ENCODE peak calls at places on chromosomes 11 and 22, in eight cellular contexts. P, O, M, D, C, E, N and V are unnamed samples.

GRCh38 chr11:79227732-79228416 is 213.0 kb downstream of the TENM4 start:
- DNase-seq in P (no peak), O (no peak), M (no peak), D (no peak), C (no peak), E (no peak), N (no peak), V (no peak)

GRCh38 chr11:81422402-81422801 is 1311.3 kb downstream of the FAM181B start:
- DNase-seq in P (no peak), O (no peak), M (no peak), D (no peak), C (no peak), E (no peak), N (no peak), V (no peak)

GRCh38 chr11:121446752-121447156 is 5.4 kb upstream of the SORL1 start:
- DNase-seq in P (no peak), O (no peak), M (no peak), D (no peak), C (peak; percentile 33), E (peak; percentile 6), N (peak; percentile 24), V (no peak)

GRCh38 chr11:45225961-45226871 is 59.9 kb downstream of the SYT13 start:
- DNase-seq in P (no peak), O (no peak), M (no peak), D (no peak), C (no peak), E (no peak), N (no peak), V (no peak)

GRCh38 chr11:134536219-134536618 is 124.2 kb upstream of the B3GAT1 start:
- DNase-seq in P (no peak), O (no peak), M (no peak), D (no peak), C (no peak), E (no peak), N (no peak), V (no peak)

GRCh38 chr11:94751806-94752205 is 16.4 kb upstream of the AMOTL1 start:
- DNase-seq in P (no peak), O (no peak), M (no peak), D (no peak), C (no peak), E (peak; percentile 74), N (no peak), V (no peak)

GRCh38 chr11:74543991-74544390 is 48.4 kb upstream of the POLD3 start:
- DNase-seq in P (no peak), O (no peak), M (no peak), D (no peak), C (no peak), E (no peak), N (no peak), V (peak; percentile 37)

GRCh38 chr11:1306186-1307162 is 3.0 kb downstream of the TOLLIP start:
- DNase-seq in P (no peak), O (no peak), M (no peak), D (no peak), C (no peak), E (no peak), N (no peak), V (peak; percentile 1)

GRCh38 chr22:25692392-25692791 is 49.6 kb upstream of the MYO18B start:
- DNase-seq in P (no peak), O (no peak), M (no peak), D (no peak), C (no peak), E (no peak), N (no peak), V (no peak)

GRCh38 chr22:41021655-41022454 is 70.5 kb upstream of the EP300 start:
- DNase-seq in P (no peak), O (peak; percentile 50), M (no peak), D (peak; percentile 72), C (peak; percentile 77), E (peak; percentile 61), N (peak; percentile 61), V (peak; percentile 69)

GRCh38 chr11:2507945-2508749 is 63.3 kb downstream of the KCNQ1 start:
- DNase-seq in P (no peak), O (peak; percentile 7), M (no peak), D (no peak), C (no peak), E (no peak), N (no peak), V (no peak)

GRCh38 chr22:27100789-27101188 is 443.4 kb downstream of the MIAT start:
- DNase-seq in P (no peak), O (no peak), M (no peak), D (no peak), C (peak; percentile 67), E (peak; percentile 82), N (peak; percentile 64), V (no peak)

GRCh38 chr22:38035530-38035885 is 21.7 kb upstream of the PICK1 start:
- DNase-seq in P (no peak), O (no peak), M (no peak), D (no peak), C (no peak), E (no peak), N (no peak), V (no peak)

GRCh38 chr11:70581991-70582885 is 183.9 kb downstream of the CTTN start:
- DNase-seq in P (no peak), O (no peak), M (no peak), D (no peak), C (no peak), E (no peak), N (no peak), V (no peak)

GRCh38 chr22:35728639-35729308 is 11.1 kb downstream of the APOL5 start:
- DNase-seq in P (no peak), O (no peak), M (no peak), D (peak; percentile 72), C (no peak), E (no peak), N (no peak), V (no peak)
- H3K4me3 ChIP-seq in P (no peak overlapping the region), O (no peak overlapping the region), M (no peak overlapping the region), D (no peak overlapping the region), C (no peak overlapping the region), E (no peak overlapping the region), N (no peak overlapping the region), V (no peak overlapping the region)

DNA sequence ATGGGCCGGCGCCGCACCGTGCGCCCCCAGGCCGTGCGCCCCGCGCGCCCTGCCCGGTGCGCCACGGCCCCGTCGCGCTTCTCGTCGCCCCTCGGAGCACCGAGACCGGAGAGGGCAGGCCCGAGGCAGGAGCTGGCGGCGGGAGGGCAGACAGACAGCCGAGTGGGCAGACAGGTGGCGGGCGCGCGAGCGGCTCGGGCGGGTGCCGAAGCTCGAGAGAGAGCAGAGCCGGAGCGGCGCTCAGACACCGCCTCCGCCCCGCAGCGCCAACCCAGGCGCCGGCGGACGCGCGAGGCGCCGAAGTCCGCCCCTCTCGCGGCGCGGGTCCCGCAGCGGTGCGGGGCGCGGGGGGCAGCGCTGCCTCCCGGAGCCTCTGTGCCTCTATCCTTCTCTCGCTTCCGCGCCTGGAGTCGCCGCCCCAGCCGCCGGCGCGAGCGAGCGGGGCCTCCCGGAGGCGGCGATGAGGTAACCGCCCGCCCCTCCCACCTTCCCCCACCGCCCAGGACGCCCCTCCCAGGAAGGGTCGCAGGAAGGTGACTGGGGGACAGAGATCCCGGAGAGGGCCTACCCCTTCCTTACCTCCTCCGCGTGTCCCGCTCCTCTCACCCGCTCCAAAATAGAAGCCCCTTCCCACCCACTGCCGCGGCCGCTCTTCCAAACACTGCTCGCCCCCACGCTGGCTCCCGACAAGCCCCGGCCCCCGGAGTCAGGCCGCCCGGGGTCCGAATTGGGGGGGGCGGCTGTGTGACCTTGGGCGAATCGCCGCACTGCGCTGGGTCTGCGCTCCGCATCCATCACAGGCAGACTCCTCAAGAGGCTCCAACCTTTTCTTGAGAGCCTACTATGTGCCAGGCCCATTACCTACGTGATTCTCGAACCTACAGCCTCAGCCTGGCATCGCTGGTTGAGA is at the start of gene RASL10A:
- DNase-seq in P (no peak), O (no peak), M (no peak), D (no peak), C (peak; percentile 58), E (no peak), N (no peak), V (peak; percentile 32)
- H3K4me3 ChIP-seq in P (peak within 1 kb of the TSS; percentile 57), O (peak within 1 kb of the TSS; percentile 50), M (peak within 1 kb of the TSS; percentile 29), D (peak within 1 kb of the TSS; percentile 31), C (peak within 1 kb of the TSS; percentile 35), E (no peak within 1 kb of the TSS), N (peak within 1 kb of the TSS; percentile 12), V (no peak within 1 kb of the TSS)

GRCh38 chr22:42073568-42074152 is 388 bp upstream of the PHETA2 start:
- DNase-seq in P (no peak), O (no peak), M (no peak), D (no peak), C (no peak), E (no peak), N (no peak), V (no peak)
- H3K4me3 ChIP-seq in P (peak overlapping the region; percentile 90), O (peak overlapping the region; percentile 70), M (peak overlapping the region; percentile 62), D (peak overlapping the region; percentile 49), C (no peak overlapping the region), E (peak overlapping the region; percentile 79), N (peak overlapping the region; percentile 77), V (no peak overlapping the region)

DNA sequence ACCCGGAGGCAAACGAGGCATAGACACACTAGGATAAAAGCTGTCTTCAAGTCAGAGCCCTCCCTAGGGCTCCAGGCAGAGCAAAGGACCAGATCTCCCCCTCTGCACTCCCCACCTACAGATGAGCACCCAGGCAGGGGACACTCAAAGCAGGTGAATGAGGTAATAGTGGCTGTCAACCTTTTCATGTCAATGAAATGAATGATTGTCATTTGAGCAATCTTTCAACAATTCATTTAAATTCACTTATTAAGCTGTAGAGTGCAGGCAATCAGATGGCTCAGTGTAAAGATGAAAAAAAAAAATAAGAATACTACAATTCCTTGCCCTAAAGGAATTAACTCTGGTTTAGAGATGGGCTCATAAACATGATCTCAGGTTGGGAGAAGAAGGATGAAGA is 427.8 kb upstream of the ISX start:
- DNase-seq in P (no peak), O (no peak), M (no peak), D (no peak), C (no peak), E (no peak), N (no peak), V (no peak)
- H3K4me3 ChIP-seq in P (no peak overlapping the region), O (no peak overlapping the region), M (no peak overlapping the region), D (no peak overlapping the region), C (no peak overlapping the region), E (no peak overlapping the region), N (no peak overlapping the region), V (no peak overlapping the region)

GRCh38 chr11:10452211-10452767 is 2.8 kb upstream of the AMPD3 start:
- DNase-seq in P (no peak), O (no peak), M (no peak), D (no peak), C (no peak), E (no peak), N (no peak), V (no peak)

GRCh38 chr11:10450451-10451398 is 4.3 kb upstream of the AMPD3 start:
- DNase-seq in P (no peak), O (peak; percentile 33), M (no peak), D (peak; percentile 79), C (peak; percentile 50), E (peak; percentile 25), N (peak; percentile 13), V (no peak)

GRCh38 chr11:10454506-10454901 is 560 bp upstream of the AMPD3 start:
- DNase-seq in P (no peak), O (no peak), M (no peak), D (no peak), C (no peak), E (no peak), N (no peak), V (no peak)

GRCh38 chr11:10453261-10453660 is 1.8 kb upstream of the AMPD3 start:
- DNase-seq in P (no peak), O (no peak), M (no peak), D (no peak), C (no peak), E (no peak), N (no peak), V (no peak)

GRCh38 chr11:10451399-10452116 is 3.5 kb upstream of the AMPD3 start:
- DNase-seq in P (no peak), O (no peak), M (no peak), D (no peak), C (peak; percentile 72), E (no peak), N (no peak), V (peak; percentile 20)
- H3K4me3 ChIP-seq in P (peak overlapping the region; percentile 79), O (peak overlapping the region; percentile 65), M (no peak overlapping the region), D (peak overlapping the region; percentile 67), C (no peak overlapping the region), E (peak overlapping the region; percentile 49), N (no peak overlapping the region), V (no peak overlapping the region)